ENCODE peak calls at places on chromosome 1, in ten cellular contexts. A is GM18507; T is SK-N-SH; I is mesendoderm; L is HuH-7; K is pancreas; U is amniotic stem cell; B is GF-D8; H is heart right ventricle; W is activated CD4-positive, alpha-beta T cell treated with anti-CD3 and anti-CD28 coated beads, Interleukin-2, amount 10 ng/mL, durations not matched to agents 7 days and 5 days. C is an unnamed sample.

GRCh38 chr1:36532810-36533401 is 50.2 kb upstream of the CSF3R start:
- DNase-seq in A (no peak), T (no peak), I (no peak), L (no peak), K (no peak), U (no peak), B (no peak), H (no peak), W (no peak), C (no peak)

GRCh38 chr1:20903452-20903851 is 116.3 kb upstream of the HP1BP3 start:
- DNase-seq in A (no peak), T (no peak), I (peak; percentile 39), L (no peak), K (no peak), U (no peak), B (no peak), H (no peak), W (no peak), C (no peak)

GRCh38 chr1:6420594-6421042 is 899 bp upstream of the HES2 start:
- DNase-seq in A (no peak), T (no peak), I (no peak), L (no peak), K (no peak), U (no peak), B (no peak), H (no peak), W (no peak), C (no peak)

GRCh38 chr1:4422496-4423289 is 231.7 kb upstream of the AJAP1 start:
- DNase-seq in A (no peak), T (peak; percentile 26), I (peak; percentile 65), L (no peak), K (no peak), U (no peak), B (no peak), H (no peak), W (no peak), C (no peak)

GRCh38 chr1:156420209-156421061 is 51.4 kb downstream of the RHBG start:
- DNase-seq in A (no peak), T (peak; percentile 68), I (peak; percentile 49), L (no peak), K (peak; percentile 70), U (no peak), B (no peak), H (no peak), W (peak; percentile 44), C (no peak)

GRCh38 chr1:196143602-196144342 is 464.5 kb downstream of the KCNT2 start:
- DNase-seq in A (no peak), T (no peak), I (peak; percentile 81), L (no peak), K (no peak), U (no peak), B (no peak), H (no peak), W (no peak), C (no peak)

GRCh38 chr1:207088731-207089626 is at the start of gene C4BPB:
- DNase-seq in A (no peak), T (no peak), I (peak; percentile 45), L (no peak), K (no peak), U (no peak), B (no peak), H (no peak), W (peak; percentile 37), C (no peak)

GRCh38 chr1:115748396-115749130 is 20.0 kb downstream of the CASQ2 start:
- DNase-seq in A (no peak), T (no peak), I (peak; percentile 67), L (no peak), K (no peak), U (peak; percentile 6), B (no peak), H (no peak), W (no peak), C (no peak)

GRCh38 chr1:2638466-2639115 is 5.8 kb upstream of the MMEL1 start:
- DNase-seq in A (no peak), T (no peak), I (no peak), L (no peak), K (no peak), U (no peak), B (no peak), H (no peak), W (no peak), C (no peak)

GRCh38 chr1:201013031-201013485 is 10.5 kb downstream of the KIF21B start:
- DNase-seq in A (no peak), T (no peak), I (no peak), L (no peak), K (no peak), U (no peak), B (peak; percentile 94), H (no peak), W (peak; percentile 47), C (no peak)

GRCh38 chr1:11138952-11139351 is 39.3 kb upstream of the EXOSC10 start:
- DNase-seq in A (no peak), T (no peak), I (no peak), L (no peak), K (no peak), U (no peak), B (no peak), H (no peak), W (no peak), C (no peak)

GRCh38 chr1:177077734-177078489 is 86.6 kb downstream of the ASTN1 start:
- DNase-seq in A (no peak), T (no peak), I (no peak), L (no peak), K (no peak), U (no peak), B (no peak), H (no peak), W (no peak), C (no peak)

GRCh38 chr1:230120949-230121381 is 53.9 kb downstream of the GALNT2 start:
- DNase-seq in A (no peak), T (peak; percentile 58), I (peak; percentile 57), L (peak; percentile 63), K (no peak), U (no peak), B (no peak), H (no peak), W (no peak), C (no peak)

GRCh38 chr1:63022319-63022718 is 238.4 kb downstream of the ATG4C start:
- DNase-seq in A (no peak), T (no peak), I (peak; percentile 61), L (no peak), K (no peak), U (no peak), B (no peak), H (no peak), W (no peak), C (no peak)

GRCh38 chr1:232012773-232013386 is 386.3 kb downstream of the DISC1 start:
- DNase-seq in A (no peak), T (no peak), I (no peak), L (no peak), K (no peak), U (no peak), B (no peak), H (peak; percentile 23), W (no peak), C (peak; percentile 47)

GRCh38 chr1:233357595-233358446 is 30.3 kb downstream of the MAP3K21 start:
- DNase-seq in A (no peak), T (no peak), I (no peak), L (no peak), K (no peak), U (no peak), B (no peak), H (no peak), W (no peak), C (no peak)

GRCh38 chr1:211285196-211285595 is 26.0 kb downstream of the RCOR3 start:
- DNase-seq in A (no peak), T (no peak), I (no peak), L (no peak), K (no peak), U (no peak), B (no peak), H (no peak), W (no peak), C (no peak)

GRCh38 chr1:220113136-220113695 is 19.3 kb downstream of the IARS2 start:
- DNase-seq in A (no peak), T (peak; percentile 52), I (peak; percentile 54), L (peak; percentile 38), K (no peak), U (no peak), B (no peak), H (no peak), W (peak; percentile 43), C (no peak)

GRCh38 chr1:101257500-101258325 is 20.9 kb downstream of the S1PR1 start:
- DNase-seq in A (no peak), T (no peak), I (no peak), L (peak; percentile 43), K (no peak), U (no peak), B (peak; percentile 76), H (no peak), W (peak; percentile 63), C (no peak)

GRCh38 chr1:66696771-66697170 is 55.5 kb upstream of the DYNLT5 start:
- DNase-seq in A (no peak), T (no peak), I (no peak), L (no peak), K (no peak), U (no peak), B (no peak), H (no peak), W (no peak), C (no peak)

GRCh38 chr1:185767721-185768120 is 33.5 kb downstream of the HMCN1 start:
- DNase-seq in A (no peak), T (no peak), I (no peak), L (no peak), K (no peak), U (no peak), B (no peak), H (no peak), W (no peak), C (no peak)